ENCODE peak calls at places on chromosomes 5 and 9, in six cellular contexts. I is nephron progenitor cell, D is right cardiac atrium, A is IMR-90, Q is Daoy, T is NCI-H1092 treated with DMSO at 0.1 percent for 48 hours. P is an unnamed sample.

GRCh38 chr9:89879711-89880110 is 274.9 kb downstream of the GADD45G start:
- DNase-seq in D (peak; percentile 85), Q (no peak), T (no peak), A (no peak), I (no peak), P (no peak)

GRCh38 chr9:93256878-93257807 is 73.2 kb downstream of the WNK2 start:
- DNase-seq in T (no peak), I (no peak), Q (no peak), A (no peak), D (no peak), P (no peak)

GRCh38 chr5:172897691-172898512 is 61.3 kb upstream of the RPL26L1 start:
- DNase-seq in I (peak; percentile 12), D (no peak), Q (peak; percentile 91), T (no peak), A (peak; percentile 97), P (no peak)

GRCh38 chr9:111959468-111959941 is 62.9 kb downstream of the UGCG start:
- DNase-seq in I (no peak), T (no peak), D (peak; percentile 49), Q (peak; percentile 98), A (peak; percentile 89), P (peak; percentile 69)

GRCh38 chr5:174096619-174097018 is 51.1 kb downstream of the NSG2 start:
- DNase-seq in I (no peak), T (no peak), A (no peak), Q (no peak), D (no peak), P (no peak)

GRCh38 chr9:130138791-130139190 is 33.4 kb upstream of the NCS1 start:
- DNase-seq in D (peak; percentile 76), T (peak; percentile 27), Q (peak; percentile 97), A (peak; percentile 97), I (no peak), P (no peak)

GRCh38 chr5:443239-444151 is 519 bp downstream of the EXOC3 start:
- DNase-seq in T (no peak), I (no peak), A (no peak), D (no peak), Q (no peak), P (no peak)

GRCh38 chr5:76125888-76126287 is 42.7 kb downstream of the SV2C start:
- DNase-seq in T (no peak), D (no peak), Q (no peak), I (no peak), A (no peak), P (no peak)

GRCh38 chr5:20554001-20554400 is 566.0 kb upstream of the CDH18 start:
- DNase-seq in T (no peak), A (no peak), Q (peak; percentile 15), I (no peak), D (no peak), P (no peak)

GRCh38 chr9:110029422-110029814 is 178.5 kb downstream of the C9orf152 start:
- DNase-seq in I (no peak), T (no peak), Q (peak; percentile 75), D (no peak), A (peak; percentile 85), P (no peak)

GRCh38 chr5:87876616-87877015 is 392.0 kb downstream of the TMEM161B start:
- DNase-seq in A (no peak), T (no peak), D (no peak), I (no peak), Q (no peak), P (no peak)

GRCh38 chr9:6987381-6987780 is 229.6 kb downstream of the KDM4C start:
- DNase-seq in Q (no peak), T (no peak), I (no peak), A (no peak), D (no peak), P (no peak)

GRCh38 chr5:135878156-135878620 is 17.5 kb downstream of the IL9 start:
- DNase-seq in Q (no peak), T (no peak), D (no peak), I (no peak), A (no peak), P (no peak)

GRCh38 chr5:140151719-140152609 is 23.0 kb upstream of the CYSTM1 start:
- DNase-seq in D (no peak), T (no peak), A (no peak), I (no peak), Q (no peak), P (peak; percentile 48)

GRCh38 chr5:9207820-9208418 is 338.0 kb downstream of the SEMA5A start:
- DNase-seq in T (peak; percentile 49), A (peak; percentile 69), I (no peak), D (no peak), Q (no peak), P (peak; percentile 50)

GRCh38 chr5:1031306-1031959 is 22.8 kb downstream of the NKD2 start:
- DNase-seq in D (no peak), Q (no peak), I (no peak), A (no peak), T (no peak), P (no peak)

GRCh38 chr9:80259079-80259478 is 687.3 kb downstream of the TLE4 start:
- DNase-seq in I (no peak), T (no peak), Q (no peak), A (no peak), D (no peak), P (no peak)

GRCh38 chr5:20223451-20223850 is 235.5 kb upstream of the CDH18 start:
- DNase-seq in A (no peak), I (no peak), D (no peak), T (no peak), Q (no peak), P (no peak)

GRCh38 chr5:91797581-91797980 is 414.5 kb upstream of the ARRDC3 start:
- DNase-seq in D (no peak), A (no peak), I (no peak), T (no peak), Q (no peak), P (no peak)

GRCh38 chr5:89613222-89613956 is 730.4 kb upstream of the MEF2C start:
- DNase-seq in T (no peak), A (no peak), D (no peak), Q (peak; percentile 73), I (no peak), P (no peak)

GRCh38 chr9:17453751-17454150 is 125.1 kb upstream of the SH3GL2 start:
- DNase-seq in I (no peak), T (no peak), A (no peak), D (no peak), Q (no peak), P (no peak)

GRCh38 chr5:125093776-125094175 is 347.3 kb upstream of the ZNF608 start:
- DNase-seq in D (no peak), T (no peak), I (no peak), A (peak; percentile 92), Q (peak; percentile 70), P (no peak)

GRCh38 chr5:132074772-132075718 is 1.5 kb downstream of the CSF2 start:
- DNase-seq in A (no peak), D (no peak), T (no peak), Q (peak; percentile 71), I (no peak), P (no peak)

GRCh38 chr9:14183001-14183400 is 130.9 kb downstream of the NFIB start:
- DNase-seq in A (no peak), Q (no peak), T (no peak), I (no peak), D (no peak), P (no peak)

GRCh38 chr5:65753189-65753588 is 31.2 kb downstream of the NLN start:
- DNase-seq in A (no peak), T (no peak), D (no peak), Q (peak; percentile 14), I (no peak), P (no peak)

GRCh38 chr5:173283318-173284288 is 44.6 kb downstream of the STC2 start:
- DNase-seq in I (peak; percentile 87), D (peak; percentile 81), A (peak; percentile 49), T (peak; percentile 58), Q (peak; percentile 93), P (peak; percentile 54)

GRCh38 chr9:96293481-96293880 is 8.5 kb downstream of the HSD17B3 start:
- DNase-seq in I (no peak), Q (peak; percentile 32), D (no peak), T (no peak), A (peak; percentile 72), P (no peak)

GRCh38 chr9:7799934-7800285 is 332 bp upstream of the DMAC1 start:
- DNase-seq in I (no peak), A (no peak), T (no peak), Q (no peak), D (no peak), P (no peak)

GRCh38 chr9:92276223-92277007 is 17.1 kb downstream of the IARS1 start:
- DNase-seq in A (no peak), Q (peak; percentile 16), I (no peak), D (no peak), T (no peak), P (no peak)